ENCODE peak calls at places on chromosomes 7 and 10, in eight cellular contexts. K, Q, P, N, M, W, J and A are unnamed samples.

GRCh38 chr7:82194011-82194410 is 249.6 kb downstream of the CACNA2D1 start:
- DNase-seq in P (peak), J (no peak), W (no peak), N (no peak), K (peak), M (no peak), Q (peak), A (no peak)

GRCh38 chr10:9602930-9603459 is 1414.7 kb upstream of the CELF2 start:
- DNase-seq in K (no peak), N (no peak), W (no peak), M (no peak), P (no peak), J (no peak), Q (no peak), A (no peak)

GRCh38 chr7:79692015-79692414 is 238.5 kb upstream of the MAGI2 start:
- DNase-seq in Q (peak), K (peak), N (no peak), P (peak), J (no peak), M (peak), W (no peak), A (no peak)

GRCh38 chr7:135282621-135283295 is 49.1 kb downstream of the STRA8 start:
- DNase-seq in J (no peak), W (no peak), Q (peak), N (peak), M (no peak), P (no peak), K (no peak), A (no peak)

GRCh38 chr7:83178066-83178465 is 15.4 kb upstream of the PCLO start:
- DNase-seq in K (no peak), W (no peak), Q (no peak), J (no peak), P (no peak), N (no peak), M (no peak), A (no peak)

GRCh38 chr10:33377658-33378025 is 43.2 kb upstream of the NRP1 start:
- DNase-seq in W (no peak), P (peak), K (peak), M (no peak), J (peak), N (no peak), Q (peak), A (no peak)

GRCh38 chr7:116689787-116690186 is 17.8 kb downstream of the MET start:
- DNase-seq in K (no peak), Q (peak), J (no peak), N (no peak), W (no peak), M (no peak), P (no peak), A (no peak)

GRCh38 chr7:73809454-73810090 is 21.2 kb upstream of the CLDN4 start:
- DNase-seq in M (no peak), P (no peak), K (no peak), W (no peak), N (no peak), Q (peak), J (peak), A (peak)

GRCh38 chr7:137985253-137985896 is 16.5 kb downstream of the CREB3L2 start:
- DNase-seq in J (no peak), W (no peak), K (peak), P (peak), N (no peak), M (no peak), Q (no peak), A (no peak)

GRCh38 chr7:137987563-137987962 is 14.3 kb downstream of the CREB3L2 start:
- DNase-seq in J (no peak), M (no peak), Q (no peak), P (no peak), W (no peak), N (no peak), K (no peak), A (no peak)

GRCh38 chr7:137985897-137986251 is 16.0 kb downstream of the CREB3L2 start:
- DNase-seq in J (no peak), Q (no peak), P (no peak), M (no peak), W (no peak), N (no peak), K (no peak), A (no peak)

GRCh38 chr7:137987011-137987334 is 14.9 kb downstream of the CREB3L2 start:
- DNase-seq in M (no peak), P (no peak), W (no peak), Q (no peak), K (no peak), N (no peak), J (no peak), A (no peak)

GRCh38 chr7:137986252-137987010 is 15.5 kb downstream of the CREB3L2 start:
- DNase-seq in Q (peak), M (no peak), J (no peak), W (no peak), P (peak), K (peak), N (no peak), A (no peak)
- H3K4me3 ChIP-seq in Q (peak), M (no peak), J (no peak), W (no peak), P (no peak), K (peak), N (no peak), A (no peak)

GRCh38 chr10:23452010-23452655 is 13.3 kb downstream of the OTUD1 start:
- DNase-seq in K (no peak), W (no peak), N (no peak), M (no peak), J (no peak), Q (no peak), P (no peak), A (no peak)
- H3K9ac ChIP-seq in K (no peak), W (no peak), N (no peak), M (no peak), J (no peak), Q (no peak), P (no peak), A (no peak)

GRCh38 chr10:110802090-110802489 is 69.6 kb upstream of the PDCD4 start:
- DNase-seq in Q (peak), P (peak), N (no peak), J (no peak), K (peak), W (no peak), M (no peak), A (no peak)

GRCh38 chr10:110803239-110803593 is 68.5 kb upstream of the PDCD4 start:
- DNase-seq in P (no peak), K (no peak), J (no peak), M (no peak), Q (no peak), N (no peak), W (no peak), A (no peak)

GRCh38 chr10:110805292-110805691 is 66.4 kb upstream of the PDCD4 start:
- DNase-seq in K (no peak), J (no peak), P (no peak), Q (no peak), M (no peak), W (no peak), N (no peak), A (no peak)

GRCh38 chr10:110802551-110803238 is 69.0 kb upstream of the PDCD4 start:
- DNase-seq in M (peak), W (no peak), Q (peak), N (no peak), K (peak), P (peak), J (no peak), A (peak)

GRCh38 chr10:110803830-110804338 is 67.8 kb upstream of the PDCD4 start:
- DNase-seq in P (peak), N (peak), M (peak), K (peak), Q (peak), J (no peak), W (peak), A (no peak)
- H3K4me3 ChIP-seq in P (no peak), N (no peak), M (no peak), K (no peak), Q (no peak), J (no peak), W (no peak), A (peak)

GRCh38 chr7:99679032-99679399 is 780 bp downstream of the CYP3A5 start:
- DNase-seq in K (peak), J (peak), N (peak), M (peak), P (peak), W (no peak), Q (peak), A (no peak)
- H3K9ac ChIP-seq in K (no peak), J (peak), N (no peak), M (no peak), P (no peak), W (no peak), Q (no peak), A (peak)